ENCODE peak calls at places on chromosomes 13 and 19, in four cellular contexts. One of them, this sample, is unnamed.

GRCh38 chr13:112899618-112900600 is 69.1 kb upstream of the MCF2L start:
- DNase-seq in WTC11: peak
- DNase-seq in GM12878: no peak
- DNase-seq in HepG2: no peak
- DNase-seq in this sample: no peak

GRCh38 chr13:75307370-75307984 is 174.5 kb downstream of the TBC1D4 start:
- DNase-seq in WTC11: no peak
- DNase-seq in HepG2: no peak
- DNase-seq in GM12878: no peak
- DNase-seq in this sample: no peak

GRCh38 chr13:48126944-48127814 is 32.3 kb upstream of the MED4 start:
- DNase-seq in GM12878: peak
- DNase-seq in WTC11: peak
- DNase-seq in HepG2: peak
- DNase-seq in this sample: peak

GRCh38 chr19:46537136-46538097 is 41.8 kb upstream of the PNMA8B start:
- DNase-seq in GM12878: no peak
- DNase-seq in WTC11: peak
- DNase-seq in HepG2: no peak
- DNase-seq in this sample: peak

GRCh38 chr19:19498255-19498991 is 16.9 kb downstream of the TSSK6 start:
- DNase-seq in HepG2: no peak
- DNase-seq in GM12878: no peak
- DNase-seq in WTC11: no peak
- DNase-seq in this sample: no peak

GRCh38 chr13:62997038-62997619 is 1581.5 kb upstream of the PCDH20 start:
- DNase-seq in HepG2: no peak
- DNase-seq in WTC11: no peak
- DNase-seq in GM12878: no peak
- DNase-seq in this sample: no peak

GRCh38 chr19:6056801-6057650 is 53.3 kb downstream of the RFX2 start:
- DNase-seq in GM12878: no peak
- DNase-seq in WTC11: no peak
- DNase-seq in HepG2: peak
- DNase-seq in this sample: peak

GRCh38 chr19:31461814-31462539 is 112.7 kb upstream of the TSHZ3 start:
- DNase-seq in GM12878: no peak
- DNase-seq in WTC11: no peak
- DNase-seq in HepG2: no peak
- DNase-seq in this sample: no peak

GRCh38 chr13:66036024-66036614 is 1194.0 kb downstream of the PCDH9 start:
- DNase-seq in GM12878: no peak
- DNase-seq in WTC11: no peak
- DNase-seq in HepG2: no peak
- DNase-seq in this sample: peak

GRCh38 chr13:31145417-31145816 is 16.3 kb downstream of the HSPH1 start:
- DNase-seq in GM12878: no peak
- DNase-seq in WTC11: no peak
- DNase-seq in HepG2: no peak
- DNase-seq in this sample: no peak

GRCh38 chr13:109738298-109738746 is 48.1 kb downstream of the IRS2 start:
- DNase-seq in WTC11: no peak
- DNase-seq in GM12878: no peak
- DNase-seq in HepG2: no peak
- DNase-seq in this sample: no peak

GRCh38 chr13:112910616-112911280 is 58.3 kb upstream of the MCF2L start:
- DNase-seq in WTC11: no peak
- DNase-seq in HepG2: no peak
- DNase-seq in GM12878: no peak
- DNase-seq in this sample: no peak

GRCh38 chr19:10431254-10431942 is 11.1 kb downstream of the PDE4A start:
- DNase-seq in GM12878: peak
- DNase-seq in HepG2: no peak
- DNase-seq in WTC11: peak
- DNase-seq in this sample: peak

GRCh38 chr19:10669246-10669645 is 15.1 kb downstream of the ILF3 start:
- DNase-seq in HepG2: no peak
- DNase-seq in GM12878: no peak
- DNase-seq in WTC11: no peak
- DNase-seq in this sample: no peak

GRCh38 chr19:45247136-45247535 is 1.9 kb upstream of the EXOC3L2 start:
- DNase-seq in HepG2: no peak
- DNase-seq in GM12878: no peak
- DNase-seq in WTC11: no peak
- DNase-seq in this sample: no peak

GRCh38 chr19:47618771-47619170 is 9.8 kb downstream of the BICRA start:
- DNase-seq in HepG2: no peak
- DNase-seq in WTC11: no peak
- DNase-seq in GM12878: no peak
- DNase-seq in this sample: no peak

GRCh38 chr13:41944635-41945401 is 16.1 kb downstream of the VWA8 start:
- DNase-seq in HepG2: peak
- DNase-seq in WTC11: no peak
- DNase-seq in GM12878: no peak
- DNase-seq in this sample: no peak

GRCh38 chr13:45055902-45056648 is 64.2 kb upstream of the GTF2F2 start:
- DNase-seq in GM12878: no peak
- DNase-seq in WTC11: no peak
- DNase-seq in HepG2: no peak
- DNase-seq in this sample: peak

GRCh38 chr19:20558011-20558410 is 7.6 kb downstream of the ZNF737 start:
- DNase-seq in HepG2: no peak
- DNase-seq in WTC11: peak
- DNase-seq in GM12878: no peak
- DNase-seq in this sample: peak

GRCh38 chr19:40191836-40192646 is 815 bp downstream of the MAP3K10 start:
- DNase-seq in GM12878: no peak
- DNase-seq in WTC11: peak
- DNase-seq in HepG2: no peak
- DNase-seq in this sample: peak

GRCh38 chr19:27881213-27881612 is 1331.7 kb downstream of the UQCRFS1 start:
- DNase-seq in HepG2: no peak
- DNase-seq in WTC11: no peak
- DNase-seq in GM12878: no peak
- DNase-seq in this sample: no peak

GRCh38 chr13:94515352-94515751 is 35.9 kb upstream of the DCT start:
- DNase-seq in HepG2: no peak
- DNase-seq in GM12878: no peak
- DNase-seq in WTC11: no peak
- DNase-seq in this sample: no peak

GRCh38 chr13:95145587-95145986 is 155.7 kb downstream of the ABCC4 start:
- DNase-seq in GM12878: no peak
- DNase-seq in WTC11: no peak
- DNase-seq in HepG2: no peak
- DNase-seq in this sample: no peak

GRCh38 chr19:43467730-43468129 is 2.3 kb upstream of the LYPD3 start:
- DNase-seq in HepG2: peak
- DNase-seq in GM12878: no peak
- DNase-seq in WTC11: no peak
- DNase-seq in this sample: no peak

GRCh38 chr13:42272115-42272756 is at the start of gene AKAP11:
- DNase-seq in HepG2: peak
- DNase-seq in GM12878: no peak
- DNase-seq in WTC11: peak
- DNase-seq in this sample: peak

GRCh38 chr13:90867336-90867683 is 480.2 kb upstream of the MIR17HG start:
- DNase-seq in HepG2: peak
- DNase-seq in WTC11: peak
- DNase-seq in GM12878: peak
- DNase-seq in this sample: peak

DNA sequence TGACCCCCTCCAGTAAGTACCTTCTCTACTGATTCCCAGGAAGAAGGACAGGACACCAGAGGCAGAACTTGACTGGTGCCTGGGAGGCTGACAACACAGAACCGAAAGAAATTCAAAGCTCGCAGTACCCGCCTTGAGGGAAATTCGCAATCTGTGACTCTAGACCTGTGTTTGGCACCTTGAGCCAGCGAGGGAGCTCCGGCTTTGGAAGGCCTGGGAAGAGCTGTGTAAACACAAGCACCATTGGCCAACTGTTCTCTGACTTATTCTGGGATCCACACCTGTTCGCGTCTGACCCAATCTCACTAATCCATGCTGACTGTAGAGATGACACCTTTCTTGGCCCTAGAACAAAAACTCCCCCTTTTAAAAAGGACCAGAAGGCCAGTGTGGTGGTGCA is 50.7 kb downstream of the CEBPG start:
- DNase-seq in GM12878: no peak
- DNase-seq in WTC11: no peak
- DNase-seq in HepG2: no peak
- DNase-seq in this sample: no peak
- TF ChIP-seq NR2C2 in GM12878: no peak
- TF ChIP-seq NR2C2 in WTC11: no peak
- TF ChIP-seq NR2C2 in HepG2: no peak
- TF ChIP-seq NR2C2 in this sample: no peak

GRCh38 chr19:54317108-54317964 is 4.4 kb upstream of the LILRA5 start:
- DNase-seq in GM12878: no peak
- DNase-seq in HepG2: no peak
- DNase-seq in WTC11: no peak
- DNase-seq in this sample: no peak

GRCh38 chr19:54319049-54319448 is 6.1 kb upstream of the LILRA5 start:
- DNase-seq in WTC11: no peak
- DNase-seq in GM12878: no peak
- DNase-seq in HepG2: no peak
- DNase-seq in this sample: no peak

GRCh38 chr19:54315956-54316355 is 3.0 kb upstream of the LILRA5 start:
- DNase-seq in WTC11: no peak
- DNase-seq in HepG2: no peak
- DNase-seq in GM12878: no peak
- DNase-seq in this sample: no peak

GRCh38 chr19:54317965-54318240 is 4.9 kb upstream of the LILRA5 start:
- DNase-seq in HepG2: no peak
- DNase-seq in WTC11: no peak
- DNase-seq in GM12878: no peak
- DNase-seq in this sample: no peak

DNA sequence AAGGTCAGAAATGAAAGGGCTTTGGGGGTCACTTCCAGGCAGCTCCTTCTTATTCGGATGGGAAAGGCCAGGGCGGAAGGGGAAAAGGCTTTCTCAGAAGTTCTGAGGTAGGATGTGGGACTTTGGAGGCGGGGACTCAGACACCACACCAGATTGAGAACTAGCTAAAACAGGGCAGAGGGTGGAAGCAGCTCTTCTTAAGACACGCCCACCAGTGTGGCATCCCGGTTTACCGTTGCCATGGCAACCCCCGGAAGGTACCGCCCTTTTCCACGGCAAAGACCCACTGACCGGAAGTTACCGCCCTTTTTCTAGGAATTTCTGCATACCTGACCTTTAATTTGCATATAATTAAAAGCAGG is 3.8 kb upstream of the LILRA5 start:
- DNase-seq in GM12878: no peak
- DNase-seq in WTC11: peak
- DNase-seq in HepG2: no peak
- DNase-seq in this sample: no peak
- TF ChIP-seq NR2C2 in GM12878: no peak
- TF ChIP-seq NR2C2 in WTC11: no peak
- TF ChIP-seq NR2C2 in HepG2: no peak
- TF ChIP-seq NR2C2 in this sample: no peak

GRCh38 chr13:98842858-98843481 is 90.5 kb upstream of the SLC15A1 start:
- DNase-seq in WTC11: peak
- DNase-seq in GM12878: peak
- DNase-seq in HepG2: peak
- DNase-seq in this sample: peak
- TF ChIP-seq NR2C2 in WTC11: no peak
- TF ChIP-seq NR2C2 in GM12878: no peak
- TF ChIP-seq NR2C2 in HepG2: no peak
- TF ChIP-seq NR2C2 in this sample: no peak

GRCh38 chr19:48810151-48810550 is 678 bp downstream of the BCAT2 start:
- DNase-seq in WTC11: no peak
- DNase-seq in HepG2: no peak
- DNase-seq in GM12878: no peak
- DNase-seq in this sample: no peak
- TF ChIP-seq NR2C2 in WTC11: no peak
- TF ChIP-seq NR2C2 in HepG2: no peak
- TF ChIP-seq NR2C2 in GM12878: no peak
- TF ChIP-seq NR2C2 in this sample: no peak

DNA sequence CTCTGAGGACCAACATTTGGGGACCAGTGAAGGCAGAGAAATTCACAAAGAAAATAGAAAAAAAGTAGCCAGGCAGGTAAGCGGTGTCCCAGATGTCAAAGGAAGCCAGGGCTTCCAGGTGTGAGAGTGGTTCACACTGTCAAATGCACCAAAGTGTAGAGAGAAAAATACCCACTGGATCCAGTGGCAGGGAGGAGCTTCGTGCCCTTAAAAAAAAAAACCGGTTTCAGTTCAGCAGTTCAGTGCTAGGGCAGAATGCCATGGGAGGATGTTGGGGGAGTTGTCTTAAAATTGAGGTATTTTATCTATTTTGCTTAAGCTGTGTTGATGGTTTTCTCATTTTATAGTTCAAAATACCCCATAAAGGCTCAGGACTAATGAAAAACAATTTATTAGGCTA is 47.8 kb upstream of the C1QTNF9 start:
- DNase-seq in GM12878: no peak
- DNase-seq in WTC11: no peak
- DNase-seq in HepG2: no peak
- DNase-seq in this sample: no peak
- TF ChIP-seq NR2C2 in GM12878: no peak
- TF ChIP-seq NR2C2 in WTC11: no peak
- TF ChIP-seq NR2C2 in HepG2: no peak
- TF ChIP-seq NR2C2 in this sample: no peak

GRCh38 chr19:48881741-48882657 is 9.8 kb downstream of the PPP1R15A start:
- DNase-seq in GM12878: no peak
- DNase-seq in HepG2: no peak
- DNase-seq in WTC11: peak
- DNase-seq in this sample: peak
- TF ChIP-seq NR2C2 in GM12878: no peak
- TF ChIP-seq NR2C2 in HepG2: peak
- TF ChIP-seq NR2C2 in WTC11: no peak
- TF ChIP-seq NR2C2 in this sample: no peak

DNA sequence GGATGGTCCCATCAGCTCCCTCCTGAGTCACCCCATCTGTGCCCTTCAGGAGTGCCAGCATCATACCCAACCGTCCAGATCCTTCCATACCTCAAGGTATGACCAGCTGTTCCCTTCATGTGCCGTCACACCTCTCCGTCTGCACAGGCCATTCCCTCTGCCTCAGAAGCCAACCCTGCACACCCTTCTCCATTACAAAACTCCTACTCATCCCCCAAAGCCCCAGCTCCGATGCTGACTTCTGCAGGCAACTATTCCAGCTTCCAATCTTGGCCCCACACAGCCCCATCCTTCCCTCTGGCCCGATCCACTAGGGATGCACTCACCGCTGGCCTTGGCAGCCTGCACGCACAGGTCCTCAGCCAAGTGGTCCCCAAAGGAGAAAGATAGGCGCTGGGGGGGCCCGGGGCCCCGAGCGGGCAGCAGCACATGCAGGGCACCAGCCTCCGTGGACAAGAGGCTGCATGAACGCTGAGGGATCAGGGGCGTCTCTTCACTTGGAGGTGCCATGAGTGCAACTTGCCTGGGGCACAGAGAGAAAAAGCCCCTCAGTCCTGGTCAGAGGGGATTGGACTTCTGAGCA is 3.8 kb downstream of the JAK3 start:
- DNase-seq in WTC11: no peak
- DNase-seq in HepG2: no peak
- DNase-seq in GM12878: no peak
- DNase-seq in this sample: no peak
- TF ChIP-seq NR2C2 in WTC11: no peak
- TF ChIP-seq NR2C2 in HepG2: no peak
- TF ChIP-seq NR2C2 in GM12878: no peak
- TF ChIP-seq NR2C2 in this sample: no peak

This sample was measured in K562.